ENCODE peak calls at places on chromosomes 11 and 22, in ten cellular contexts. D is tibial nerve, F is adrenal gland, O is breast epithelium, P is thyroid gland, I is body of pancreas, Y is heart left ventricle, M is right lobe of liver, H is GM12891, U is Peyer's patch. Q is an unnamed sample.

GRCh38 chr11:61120865-61121831 is 18.9 kb downstream of the CD5 start:
- DNase-seq in F (peak), I (peak), M (no peak), Y (peak), D (no peak), H (no peak), U (no peak), O (no peak), P (peak), Q (no peak)

GRCh38 chr11:28153586-28153985 is 45.4 kb downstream of the METTL15 start:
- DNase-seq in I (no peak), Y (no peak), P (no peak), O (no peak), F (no peak), H (no peak), M (no peak), U (no peak), D (no peak), Q (no peak)

GRCh38 chr11:92332986-92333385 is 108.4 kb downstream of the FAT3 start:
- DNase-seq in O (no peak), D (no peak), P (no peak), I (no peak), Y (no peak), F (no peak), M (no peak), U (no peak), H (no peak), Q (no peak)

GRCh38 chr22:39520874-39521857 is 804 bp downstream of the ATF4 start:
- DNase-seq in D (peak), M (peak), P (peak), H (no peak), F (peak), I (peak), Y (peak), O (peak), U (peak), Q (peak)

GRCh38 chr22:30602049-30602448 is 4.9 kb upstream of the TCN2 start:
- DNase-seq in I (peak), U (no peak), Y (no peak), O (no peak), P (no peak), F (no peak), M (no peak), H (no peak), D (no peak), Q (peak)

GRCh38 chr11:8693555-8693954 is 11.0 kb downstream of the RPL27A start:
- DNase-seq in H (no peak), U (peak), M (no peak), F (no peak), Y (no peak), O (no peak), I (no peak), D (no peak), P (no peak), Q (no peak)

GRCh38 chr22:43151251-43152000 is at the start of gene TSPO:
- DNase-seq in F (peak), P (peak), I (peak), M (peak), Y (peak), O (peak), U (peak), H (no peak), D (peak), Q (peak)

GRCh38 chr11:120216426-120217102 is 5.7 kb downstream of the OAF start:
- DNase-seq in F (peak), U (no peak), P (no peak), O (no peak), D (no peak), Y (no peak), M (no peak), H (no peak), I (no peak), Q (peak)

GRCh38 chr11:20719821-20720220 is 50.4 kb downstream of the NELL1 start:
- DNase-seq in D (no peak), M (no peak), I (no peak), U (no peak), H (no peak), P (no peak), Y (no peak), F (no peak), O (no peak), Q (no peak)

GRCh38 chr22:19986410-19987341 is 29.9 kb downstream of the ARVCF start:
- DNase-seq in D (peak), Y (peak), O (peak), P (peak), I (peak), F (peak), H (peak), U (peak), M (peak), Q (peak)
- TF ChIP-seq POLR2A in D (peak), Y (peak), O (no peak), P (no peak), I (peak), F (peak), H (no peak), U (peak), M (peak), Q (no peak)

DNA sequence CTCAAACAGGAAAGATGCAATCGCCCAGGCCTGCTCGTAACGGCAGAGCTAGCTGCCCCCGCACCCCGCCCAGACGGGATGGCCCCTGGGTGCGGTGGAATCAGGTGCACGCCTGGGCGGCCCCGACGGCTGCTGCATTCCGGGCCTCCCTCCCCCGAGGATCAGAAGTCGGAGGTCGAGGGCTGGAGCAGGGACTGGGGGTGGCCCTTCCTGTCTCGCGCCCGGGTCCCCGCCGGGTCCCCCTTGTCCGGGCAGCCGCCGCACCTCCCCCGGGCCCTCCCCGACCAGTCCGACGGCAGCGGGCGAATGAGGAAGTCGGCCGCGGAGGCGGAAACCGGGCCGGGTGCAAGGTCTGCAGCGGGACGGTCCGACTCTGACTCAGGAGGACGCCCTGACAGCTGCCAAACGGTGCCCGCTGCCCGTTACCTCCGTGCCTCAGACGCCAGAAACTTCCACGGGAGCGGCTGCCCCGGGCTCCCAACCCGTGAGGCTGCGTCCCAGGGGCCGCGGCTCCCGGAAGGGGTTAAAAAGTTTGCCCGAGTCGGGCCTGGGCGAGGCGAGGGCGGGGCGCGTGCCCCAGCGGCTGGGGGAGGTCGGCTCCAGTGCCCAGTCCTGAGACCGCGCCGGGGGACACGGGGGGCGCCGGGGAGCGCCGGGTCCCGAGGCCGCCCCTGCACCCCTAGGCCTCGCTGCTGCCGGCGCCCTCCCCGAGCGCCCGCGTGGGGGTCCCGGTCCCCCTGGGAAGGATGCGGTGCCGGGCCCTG is 685 bp downstream of the MYH9 start:
- DNase-seq in H (no peak), Y (peak), U (peak), F (peak), I (peak), M (peak), P (peak), O (no peak), D (no peak), Q (peak)
- TF ChIP-seq POLR2A in H (no peak), Y (no peak), U (peak), F (no peak), I (no peak), M (no peak), P (no peak), O (no peak), D (no peak), Q (no peak)

GRCh38 chr22:40651563-40652501 is 15.3 kb upstream of the MRTFA start:
- DNase-seq in O (peak), M (peak), F (peak), P (peak), Y (peak), I (peak), H (peak), U (peak), D (peak), Q (peak)
- TF ChIP-seq POLR2A in O (peak), M (no peak), F (peak), P (no peak), Y (peak), I (peak), H (peak), U (peak), D (peak), Q (peak)

GRCh38 chr11:103633819-103634590 is 402.4 kb upstream of the DDI1 start:
- DNase-seq in H (no peak), D (no peak), F (no peak), I (no peak), M (no peak), O (no peak), P (no peak), Y (no peak), U (no peak), Q (no peak)
- TF ChIP-seq POLR2A in H (no peak), D (no peak), F (no peak), I (no peak), M (no peak), O (no peak), P (no peak), Y (no peak), U (no peak), Q (no peak)

GRCh38 chr11:31133064-31133463 is 236.5 kb downstream of the DCDC1 start:
- DNase-seq in I (no peak), D (no peak), Y (no peak), U (no peak), O (no peak), M (no peak), H (no peak), P (no peak), F (no peak), Q (no peak)

DNA sequence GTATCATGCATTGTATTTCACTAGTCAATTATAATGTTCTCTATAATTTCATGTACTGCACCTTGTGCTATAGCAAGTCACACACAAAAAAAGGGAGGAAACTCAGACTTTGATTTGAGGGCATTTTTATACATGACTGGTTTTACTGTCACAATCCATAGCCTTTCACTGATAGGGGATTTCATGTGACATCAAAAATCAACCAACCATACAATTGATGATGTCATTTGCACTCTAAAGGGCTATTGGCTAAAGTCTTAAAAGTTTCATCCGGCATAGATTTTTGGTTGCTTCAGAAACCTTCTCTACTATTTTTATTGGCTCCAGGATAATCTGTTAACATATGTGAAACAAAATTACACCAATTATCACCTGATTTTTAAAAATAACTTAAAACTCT is 237.8 kb downstream of the DCDC1 start:
- DNase-seq in O (no peak), F (no peak), Y (no peak), I (no peak), D (no peak), H (no peak), P (no peak), U (no peak), M (no peak), Q (no peak)
- TF ChIP-seq POLR2A in O (no peak), F (no peak), Y (no peak), I (no peak), D (no peak), H (no peak), P (no peak), U (no peak), M (no peak), Q (no peak)

GRCh38 chr22:49970528-49971231 is 10.1 kb downstream of the PIM3 start:
- DNase-seq in P (peak), H (peak), I (peak), U (peak), Y (peak), O (peak), M (peak), D (peak), F (peak), Q (peak)
- TF ChIP-seq POLR2A in P (peak), H (peak), I (peak), U (peak), Y (peak), O (peak), M (peak), D (peak), F (peak), Q (peak)

DNA sequence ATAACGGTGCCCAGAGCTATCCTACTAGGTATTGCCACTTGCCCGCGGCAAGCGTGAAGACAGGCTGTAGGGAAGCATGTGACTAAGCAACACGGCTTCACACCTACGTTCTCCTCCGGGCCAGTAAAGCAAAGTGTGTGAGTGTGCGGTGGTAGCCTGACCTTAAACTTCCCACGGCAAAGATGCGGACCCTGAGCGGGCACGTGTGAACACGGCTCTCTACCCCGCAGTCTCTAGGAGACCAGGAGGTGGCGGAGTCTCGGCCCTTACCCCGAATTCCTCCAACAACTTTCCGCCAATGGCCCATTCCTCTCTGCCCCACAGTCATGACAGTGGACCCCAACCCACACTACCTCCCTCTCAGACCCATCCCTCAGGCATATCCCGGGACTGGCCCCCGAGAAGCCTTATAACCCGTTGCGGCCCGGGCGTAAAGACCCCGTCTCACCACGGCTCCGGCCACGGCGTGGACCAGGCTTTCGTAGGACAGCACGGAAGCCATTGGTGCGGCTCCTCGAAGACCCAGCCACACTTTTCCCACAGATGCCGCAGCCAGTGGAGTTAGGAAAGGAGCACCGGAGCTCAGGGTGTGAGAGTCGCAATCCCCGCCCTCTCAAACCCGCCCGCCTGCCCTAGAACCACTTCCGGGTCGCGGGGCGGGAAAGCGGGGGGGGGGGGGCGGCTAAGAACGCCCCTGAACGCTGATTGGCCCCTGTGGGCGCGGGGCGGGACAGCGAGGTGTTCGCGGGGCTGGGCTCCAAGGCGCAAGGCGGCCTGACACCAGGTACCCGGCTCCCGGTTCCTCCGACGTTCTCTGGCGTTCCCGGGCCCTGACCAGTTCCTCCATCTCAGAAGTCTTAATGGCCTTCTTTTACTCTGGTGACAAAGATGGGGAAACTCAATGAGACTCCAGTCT is at the start of gene SLC25A17:
- DNase-seq in U (peak), Y (peak), I (peak), H (peak), M (peak), D (peak), O (peak), F (peak), P (peak), Q (peak)
- TF ChIP-seq POLR2A in U (peak), Y (peak), I (peak), H (peak), M (peak), D (peak), O (no peak), F (peak), P (no peak), Q (peak)

GRCh38 chr11:118635237-118635591 is 27.8 kb downstream of the PHLDB1 start:
- DNase-seq in M (no peak), U (no peak), P (peak), Y (no peak), H (no peak), F (peak), D (no peak), O (no peak), I (peak), Q (no peak)

GRCh38 chr11:118633319-118633690 is 25.9 kb downstream of the PHLDB1 start:
- DNase-seq in D (no peak), P (no peak), U (no peak), M (no peak), O (no peak), H (no peak), Y (no peak), F (no peak), I (no peak), Q (no peak)

GRCh38 chr11:118633979-118634378 is 26.6 kb downstream of the PHLDB1 start:
- DNase-seq in M (no peak), H (no peak), Y (no peak), D (no peak), F (no peak), P (no peak), U (no peak), O (no peak), I (no peak), Q (no peak)

GRCh38 chr11:118635642-118636041 is 28.2 kb downstream of the PHLDB1 start:
- DNase-seq in M (no peak), O (no peak), Y (no peak), F (no peak), D (no peak), U (no peak), P (peak), H (no peak), I (no peak), Q (no peak)

GRCh38 chr11:118634435-118635236 is 27.2 kb downstream of the PHLDB1 start:
- DNase-seq in O (peak), P (peak), U (peak), D (peak), I (peak), F (peak), H (no peak), M (peak), Y (peak), Q (peak)
- TF ChIP-seq POLR2A in O (no peak), P (no peak), U (no peak), D (no peak), I (peak), F (peak), H (no peak), M (no peak), Y (no peak), Q (no peak)

DNA sequence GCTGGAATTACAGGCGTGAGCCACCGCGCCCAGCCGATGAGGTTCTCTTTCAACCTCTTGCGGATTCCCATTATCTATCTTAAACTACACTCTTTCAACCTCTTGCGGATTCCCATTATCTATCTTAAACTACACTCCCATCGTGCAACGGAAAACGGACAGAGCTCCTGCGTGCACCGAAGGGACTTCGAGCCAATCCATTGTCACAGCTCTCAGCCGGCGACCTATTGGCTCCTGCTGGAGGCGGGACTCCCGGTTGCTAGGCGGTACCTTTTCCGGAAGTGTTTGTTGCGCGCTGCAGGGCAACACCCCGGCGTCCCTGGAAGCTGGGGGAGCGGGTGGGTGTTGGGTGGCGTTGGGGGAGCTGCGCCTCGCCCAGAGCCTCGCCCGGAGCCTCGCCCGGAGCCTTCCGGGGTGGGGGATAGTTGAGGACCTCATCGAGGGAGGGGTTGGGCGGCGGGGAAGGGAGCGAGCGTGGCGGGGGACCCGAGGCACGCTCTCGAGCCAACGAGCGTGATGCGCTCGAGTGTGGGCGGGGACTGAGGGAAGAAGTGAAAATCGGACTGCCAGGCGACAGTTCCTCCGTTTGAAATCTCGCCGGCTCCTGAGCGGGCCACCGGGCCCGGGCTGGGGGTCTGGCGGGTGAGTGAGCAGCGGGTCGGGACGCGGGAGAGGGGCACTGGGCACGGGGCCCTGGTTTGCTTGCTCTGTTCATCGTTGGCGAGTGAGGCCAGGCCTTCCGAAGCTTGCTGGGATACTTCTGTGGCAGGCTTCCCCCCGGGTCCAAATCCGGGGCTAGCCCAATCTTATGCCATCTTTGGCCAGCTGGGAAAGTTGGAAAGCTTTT is at the start of gene CEP164:
- DNase-seq in U (peak), Y (peak), F (peak), I (peak), H (peak), P (peak), M (peak), O (peak), D (peak), Q (peak)
- TF ChIP-seq POLR2A in U (peak), Y (peak), F (peak), I (no peak), H (peak), P (no peak), M (peak), O (peak), D (peak), Q (peak)

GRCh38 chr22:50262973-50263617 is 1.6 kb upstream of the MAPK12 start:
- DNase-seq in Y (no peak), D (no peak), H (no peak), P (no peak), U (no peak), I (no peak), M (no peak), O (no peak), F (no peak), Q (no peak)

GRCh38 chr22:50264104-50264745 is 2.7 kb upstream of the MAPK12 start:
- DNase-seq in H (no peak), F (no peak), I (no peak), O (no peak), U (no peak), M (no peak), Y (no peak), P (no peak), D (no peak), Q (no peak)

GRCh38 chr22:50261615-50262459 is at the start of gene MAPK12:
- DNase-seq in I (no peak), D (no peak), O (no peak), Y (peak), H (peak), P (no peak), M (no peak), F (no peak), U (no peak), Q (no peak)

GRCh38 chr22:50260801-50261614 is 475 bp downstream of the MAPK12 start:
- DNase-seq in M (no peak), Y (no peak), D (no peak), P (peak), O (no peak), U (no peak), I (peak), F (peak), H (peak), Q (peak)

GRCh38 chr22:50262460-50262911 is 1.0 kb upstream of the MAPK12 start:
- DNase-seq in H (no peak), P (no peak), I (no peak), U (no peak), F (no peak), O (no peak), D (no peak), M (no peak), Y (no peak), Q (peak)
- TF ChIP-seq POLR2A in H (no peak), P (no peak), I (no peak), U (no peak), F (no peak), O (no peak), D (no peak), M (no peak), Y (no peak), Q (no peak)

Q was measured in erythroblast.